ENCODE peak calls at places on chromosome 6, in six cellular contexts. G, B, R, A, X and T are unnamed samples. For H3K27me3 and H3K4me1, the result is how much of the 10 kb centered on the place peaks cover.

GRCh38 chr6:21593412-21593926 is at the start of gene SOX4:
- DNase-seq in B (peak), X (peak), G (peak), R (peak), A (peak), T (peak)

GRCh38 chr6:40116829-40117228 is 182.6 kb upstream of the MOCS1 start:
- DNase-seq in X (no peak), B (no peak), G (no peak), A (no peak), R (no peak), T (no peak)

GRCh38 chr6:135230702-135231468 is 49.8 kb downstream of the MYB start:
- DNase-seq in B (no peak), A (no peak), R (no peak), G (no peak), X (no peak), T (no peak)

GRCh38 chr6:79431469-79431868 is 105.8 kb downstream of the LCA5 start:
- DNase-seq in G (no peak), R (peak), A (no peak), X (no peak), B (no peak), T (no peak)

GRCh38 chr6:44100088-44100550 is 27.1 kb downstream of the MRPL14 start:
- DNase-seq in X (no peak), B (peak), G (no peak), R (peak), A (no peak), T (no peak)

GRCh38 chr6:23417133-23417532 is 708.9 kb upstream of the NRSN1 start:
- DNase-seq in G (no peak), B (no peak), A (no peak), X (no peak), R (no peak), T (no peak)

GRCh38 chr6:82775361-82775760 is 290.3 kb downstream of the UBE3D start:
- DNase-seq in X (no peak), A (no peak), G (no peak), R (peak), B (peak), T (no peak)

GRCh38 chr6:83226517-83226916 is 33.4 kb downstream of the RWDD2A start:
- DNase-seq in X (no peak), G (no peak), B (peak), R (peak), A (no peak), T (no peak)

GRCh38 chr6:38827024-38827423 is 111.9 kb downstream of the DNAH8 start:
- DNase-seq in X (no peak), B (no peak), R (no peak), G (no peak), A (no peak), T (no peak)

GRCh38 chr6:11172501-11173337 is 59.7 kb downstream of the NEDD9 start:
- DNase-seq in B (peak), R (peak), A (peak), X (peak), G (peak), T (peak)

GRCh38 chr6:155125916-155126315 is 130.8 kb downstream of the TIAM2 start:
- DNase-seq in X (no peak), R (no peak), A (no peak), G (no peak), B (peak), T (no peak)

GRCh38 chr6:19322691-19323470 is 514.3 kb upstream of the ID4 start:
- DNase-seq in R (peak), B (no peak), A (no peak), X (no peak), G (no peak), T (no peak)

GRCh38 chr6:166541876-166542579 is 44.5 kb downstream of the RAMACL start:
- DNase-seq in X (no peak), R (no peak), B (peak), A (no peak), G (no peak), T (no peak)

GRCh38 chr6:156650896-156651295 is 126.3 kb upstream of the ARID1B start:
- DNase-seq in G (no peak), B (no peak), R (no peak), A (no peak), X (no peak), T (no peak)

GRCh38 chr6:119801041-119801440 is 451.5 kb upstream of the MAN1A1 start:
- DNase-seq in G (no peak), A (no peak), B (no peak), R (no peak), X (no peak), T (no peak)

GRCh38 chr6:48765352-48765961 is 654.5 kb upstream of the PTCHD4 start:
- DNase-seq in G (no peak), X (no peak), R (peak), B (peak), A (no peak), T (no peak)

GRCh38 chr6:106473807-106474206 is 113.3 kb downstream of the CRYBG1 start:
- DNase-seq in R (peak), B (peak), G (no peak), A (no peak), X (no peak), T (no peak)

GRCh38 chr6:164359441-164359840 is 944.9 kb downstream of the QKI start:
- DNase-seq in X (no peak), G (no peak), R (no peak), A (no peak), B (no peak), T (no peak)

GRCh38 chr6:145929037-145929633 is 35.0 kb downstream of the SHPRH start:
- DNase-seq in X (no peak), R (peak), B (peak), A (no peak), G (no peak), T (no peak)

GRCh38 chr6:37171970-37172812 is 2.2 kb downstream of the PIM1 start:
- DNase-seq in A (peak), X (peak), R (peak), G (peak), B (peak), T (peak)

GRCh38 chr6:56517155-56517745 is 125.4 kb downstream of the DST start:
- DNase-seq in B (peak), A (no peak), X (no peak), G (no peak), R (no peak), T (no peak)

GRCh38 chr6:108801331-108801730 is 46.9 kb upstream of the ARMC2 start:
- DNase-seq in X (no peak), B (no peak), G (no peak), R (no peak), A (no peak), T (no peak)

GRCh38 chr6:23956988-23957387 is 169.0 kb upstream of the NRSN1 start:
- DNase-seq in X (no peak), G (no peak), R (no peak), A (no peak), B (no peak), T (no peak)

GRCh38 chr6:12967686-12968085 is 251.1 kb downstream of the PHACTR1 start:
- DNase-seq in A (no peak), R (no peak), X (no peak), G (no peak), B (no peak), T (no peak)

DNA sequence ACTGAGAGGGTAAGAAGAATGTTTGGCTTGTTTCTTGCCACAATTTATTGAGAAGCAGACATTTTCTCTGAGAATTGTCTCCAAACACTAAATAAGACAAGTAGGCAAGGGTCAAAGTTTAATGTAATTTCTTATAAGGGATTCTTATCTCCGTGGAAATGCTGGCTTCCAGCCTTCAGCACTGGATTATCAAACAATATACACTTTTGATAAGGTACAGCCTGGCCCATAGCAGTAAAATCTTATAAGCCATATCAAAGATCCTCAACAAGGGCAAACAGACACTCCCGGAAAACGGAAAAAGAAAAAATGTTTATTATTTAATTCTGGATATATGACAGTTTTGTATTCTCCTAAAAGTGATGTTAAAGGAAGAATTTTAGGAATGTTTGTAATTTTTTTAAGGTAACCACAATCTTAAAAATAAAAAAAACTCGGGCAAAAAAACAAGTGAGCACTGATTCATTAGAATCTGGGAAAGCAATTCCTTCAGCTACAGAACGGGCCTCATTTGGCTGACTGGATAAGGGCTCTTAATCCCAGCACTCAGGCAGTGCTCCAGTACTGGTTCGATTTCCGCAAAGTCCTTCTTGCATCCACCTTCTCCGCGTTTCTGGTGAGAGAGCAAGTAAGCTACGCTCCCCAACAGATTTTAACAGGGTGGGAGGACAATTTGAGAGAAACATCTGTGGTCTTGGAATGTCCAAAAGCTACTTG is 18.4 kb upstream of the ZSCAN9 start:
- DNase-seq in R (no peak), X (no peak), A (no peak), B (peak), G (no peak), T (no peak)
- H3K27me3 ChIP-seq in R (under half), X (half or more), A (under half), B (under half), G (under half), T (under half)

GRCh38 chr6:7165736-7166296 is 58.1 kb downstream of the RREB1 start:
- DNase-seq in A (no peak), B (no peak), R (no peak), X (no peak), G (no peak), T (no peak)
- H3K4me1 ChIP-seq in A (under half), B (under half), R (under half), X (under half), G (under half), T (under half)

DNA sequence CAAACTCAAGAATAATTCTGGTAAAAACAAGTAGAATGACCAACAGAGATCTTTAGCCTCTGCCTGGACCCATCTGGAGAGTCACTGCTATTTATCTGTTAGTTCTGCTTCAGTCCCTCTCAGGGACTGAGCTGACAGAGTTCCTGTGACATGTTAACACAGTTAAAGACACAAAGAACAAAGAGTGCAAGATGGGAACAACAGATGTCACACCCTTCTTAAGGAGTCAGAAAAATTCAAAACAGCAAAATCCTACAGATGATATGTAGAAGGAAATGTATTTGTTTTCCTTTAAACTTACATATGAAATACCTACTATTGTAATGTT is 102.2 kb downstream of the FYN start:
- DNase-seq in G (no peak), X (no peak), R (no peak), A (no peak), B (no peak), T (no peak)
- TF ChIP-seq CTCF in G (no peak), X (no peak), R (no peak), A (no peak), B (no peak), T (no peak)

GRCh38 chr6:159074866-159075265 is 30.1 kb upstream of the TAGAP start:
- DNase-seq in A (no peak), B (no peak), X (no peak), R (no peak), G (no peak), T (no peak)
- H3K27me3 ChIP-seq in A (under half), B (under half), X (half or more), R (half or more), G (under half), T (under half)

GRCh38 chr6:33624856-33625255 is 3.7 kb downstream of the ITPR3 start:
- DNase-seq in X (no peak), R (no peak), B (no peak), A (no peak), G (no peak), T (no peak)
- H3K4me1 ChIP-seq in X (under half), R (under half), B (under half), A (under half), G (under half), T (under half)

GRCh38 chr6:47094351-47094925 is 52.3 kb upstream of the ADGRF1 start:
- DNase-seq in G (no peak), R (peak), A (peak), B (peak), X (no peak), T (no peak)
- TF ChIP-seq CTCF in G (no peak), R (peak), A (no peak), B (no peak), X (no peak), T (no peak)

DNA sequence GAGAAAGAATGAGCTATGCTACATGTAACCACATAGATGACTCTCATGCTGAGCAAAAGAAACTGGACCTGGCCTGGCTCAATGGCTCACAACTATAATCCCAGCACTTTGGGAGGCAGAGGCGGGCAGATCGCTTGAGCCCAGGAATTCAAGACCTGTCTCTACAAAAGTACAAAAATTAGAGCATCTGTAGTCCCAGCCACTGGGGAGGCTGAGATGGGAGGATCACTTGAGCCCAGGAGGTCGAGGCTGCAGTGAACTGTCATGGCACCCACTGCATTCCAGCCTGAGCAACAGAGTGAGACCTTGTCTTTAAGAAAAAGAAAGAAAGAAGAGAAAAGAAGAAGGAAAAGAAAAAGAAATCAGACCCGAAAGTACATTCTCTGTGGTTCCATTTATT is 41.7 kb downstream of the NCR2 start:
- DNase-seq in G (no peak), R (no peak), A (no peak), X (no peak), B (no peak), T (no peak)
- H3K27me3 ChIP-seq in G (under half), R (half or more), A (under half), X (half or more), B (half or more), T (under half)